ENCODE peak calls at places on chromosomes 4 and X, in four cellular contexts. D is SK-N-SH, U is osteoblast, V is fibroblast of lung. Y is an unnamed sample.
A peak's percentile ranks its signal among the peaks of the same experiment; 100 is the strongest.

GRCh38 chrX:54721424-54721823 is 76.6 kb downstream of the ITIH6 start:
- DNase-seq in D (no peak), V (no peak), U (peak; percentile 42), Y (no peak)

GRCh38 chrX:136170109-136170800 is 22.9 kb downstream of the FHL1 start:
- DNase-seq in D (no peak), U (no peak), V (peak; percentile 61), Y (no peak)

GRCh38 chr4:54662123-54662522 is 4.4 kb downstream of the KIT start:
- DNase-seq in D (no peak), U (no peak), V (no peak), Y (no peak)

GRCh38 chr4:6619116-6619465 is 21.4 kb upstream of the MRFAP1 start:
- DNase-seq in V (no peak), U (peak; percentile 57), D (no peak), Y (no peak)

GRCh38 chr4:56641494-56642051 is 39.5 kb downstream of the HOPX start:
- DNase-seq in D (no peak), U (peak; percentile 82), V (peak; percentile 89), Y (no peak)

GRCh38 chrX:71118032-71118984 is at the start of gene MED12:
- DNase-seq in U (no peak), V (peak; percentile 83), D (peak; percentile 88), Y (peak; percentile 74)

GRCh38 chrX:39409246-39409917 is 608.1 kb downstream of the MID1IP1 start:
- DNase-seq in V (no peak), U (no peak), D (no peak), Y (no peak)

GRCh38 chr4:8534129-8534528 is 46.1 kb upstream of the GPR78 start:
- DNase-seq in D (no peak), V (peak; percentile 15), U (peak; percentile 26), Y (no peak)

GRCh38 chr4:1711055-1711905 is 839 bp downstream of the SLBP start:
- DNase-seq in V (peak; percentile 55), U (peak; percentile 97), D (no peak), Y (no peak)

GRCh38 chr4:113436360-113436759 is 325.2 kb downstream of the CAMK2D start:
- DNase-seq in D (no peak), U (peak; percentile 66), V (peak; percentile 75), Y (no peak)

GRCh38 chr4:177862541-177863176 is 420.4 kb upstream of the AGA start:
- DNase-seq in V (no peak), D (no peak), U (no peak), Y (no peak)

GRCh38 chrX:97685753-97686152 is 802.0 kb downstream of the RPA4 start:
- DNase-seq in D (peak; percentile 41), U (peak; percentile 10), V (peak; percentile 47), Y (no peak)

DNA sequence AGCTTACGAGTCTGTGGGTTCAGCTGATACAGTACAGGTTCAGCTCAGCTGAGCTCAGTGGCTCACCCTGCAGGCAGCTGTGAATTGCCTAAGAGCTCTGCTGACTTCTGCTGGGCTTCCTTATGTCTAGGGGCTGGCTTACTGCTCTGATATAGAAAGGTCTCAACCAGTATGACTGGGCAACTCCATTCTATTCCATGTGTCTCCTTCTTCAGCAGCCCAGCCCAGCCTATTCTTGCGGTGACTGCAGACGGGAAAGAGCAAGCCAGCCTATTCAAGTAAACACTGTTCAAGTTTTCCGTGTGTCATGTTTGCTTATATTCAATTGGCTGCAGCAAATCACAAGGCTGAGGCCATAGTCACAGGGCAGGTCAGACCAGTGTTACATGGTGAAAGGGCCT is 615.4 kb upstream of the ZFP42 start:
- DNase-seq in D (no peak), V (peak; percentile 6), U (no peak), Y (no peak)
- TF ChIP-seq CTCF in D (peak; percentile 20), V (peak; percentile 11), U (peak; percentile 36), Y (no peak)

DNA sequence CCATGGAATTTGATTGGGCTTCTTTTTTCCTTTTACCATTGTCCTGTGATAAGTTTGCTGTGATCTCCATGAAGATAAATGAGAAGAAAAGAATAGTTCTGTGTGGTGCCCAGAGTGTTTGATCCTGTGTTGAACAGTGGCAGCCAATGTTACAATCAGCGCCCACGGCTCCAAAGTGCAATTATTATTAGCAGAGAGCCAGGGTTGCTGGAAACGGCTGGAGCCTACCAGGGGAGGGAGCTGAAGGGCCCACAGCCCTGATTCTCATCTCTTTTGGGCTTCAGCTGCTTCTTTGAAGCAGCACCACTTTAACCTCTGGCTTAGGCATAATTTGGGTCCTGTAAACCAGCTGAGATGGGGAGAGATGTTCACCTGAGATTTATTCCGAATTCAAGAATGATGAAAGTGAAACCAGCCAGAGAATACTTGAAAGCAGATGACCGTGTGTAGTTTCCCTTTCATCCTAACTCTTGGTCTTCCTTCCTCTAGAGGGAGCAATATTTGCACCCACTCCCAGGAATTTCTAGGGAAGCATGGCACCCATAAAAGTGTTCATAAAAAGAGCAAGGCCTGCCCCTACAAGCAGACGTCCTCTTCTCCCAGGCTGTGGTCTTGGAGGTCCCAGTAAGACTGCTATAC is 298.3 kb downstream of the EVC2 start:
- DNase-seq in V (no peak), D (no peak), U (no peak), Y (no peak)
- TF ChIP-seq CTCF in V (no peak), D (peak; percentile 32), U (no peak), Y (no peak)

DNA sequence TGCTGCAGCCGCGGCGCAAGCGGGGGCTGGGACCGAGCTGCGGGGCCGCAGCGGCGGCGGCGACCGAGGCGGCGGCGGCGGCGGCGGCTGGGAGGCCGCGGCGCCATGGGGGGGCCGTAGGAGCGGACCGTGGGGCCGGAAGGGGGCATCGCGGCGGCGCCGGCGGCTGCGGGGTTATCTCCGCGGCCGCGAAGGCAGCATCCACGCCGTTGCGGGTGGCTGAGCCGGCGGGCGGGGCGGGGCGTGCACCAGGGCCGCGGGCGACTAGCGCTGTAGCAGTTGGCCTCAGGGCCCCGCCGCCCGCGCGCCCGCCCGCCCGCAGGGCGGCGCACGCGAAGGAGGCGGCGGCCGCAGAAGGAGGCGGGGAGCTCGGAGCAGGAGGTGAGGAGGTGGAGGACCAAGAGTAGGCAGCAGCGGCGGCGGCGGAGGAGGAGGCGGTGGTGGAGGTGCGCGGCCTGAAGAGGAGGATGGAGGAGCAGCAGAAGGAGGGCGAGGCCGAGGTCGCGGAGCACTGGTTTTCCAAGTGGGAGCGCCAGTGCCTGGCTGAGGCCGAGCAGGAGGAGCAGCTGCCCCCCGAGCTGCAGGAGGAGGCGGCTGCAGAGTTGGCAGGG is 126.1 kb upstream of the CXorf66 start:
- DNase-seq in U (peak; percentile 75), D (peak; percentile 39), V (no peak), Y (peak; percentile 37)
- TF ChIP-seq CTCF in U (no peak), D (no peak), V (no peak), Y (no peak)

GRCh38 chrX:9604111-9604907 is 139.5 kb downstream of the TBL1X start:
- DNase-seq in U (no peak), D (no peak), V (no peak), Y (no peak)
- TF ChIP-seq CTCF in U (no peak), D (no peak), V (no peak), Y (no peak)

DNA sequence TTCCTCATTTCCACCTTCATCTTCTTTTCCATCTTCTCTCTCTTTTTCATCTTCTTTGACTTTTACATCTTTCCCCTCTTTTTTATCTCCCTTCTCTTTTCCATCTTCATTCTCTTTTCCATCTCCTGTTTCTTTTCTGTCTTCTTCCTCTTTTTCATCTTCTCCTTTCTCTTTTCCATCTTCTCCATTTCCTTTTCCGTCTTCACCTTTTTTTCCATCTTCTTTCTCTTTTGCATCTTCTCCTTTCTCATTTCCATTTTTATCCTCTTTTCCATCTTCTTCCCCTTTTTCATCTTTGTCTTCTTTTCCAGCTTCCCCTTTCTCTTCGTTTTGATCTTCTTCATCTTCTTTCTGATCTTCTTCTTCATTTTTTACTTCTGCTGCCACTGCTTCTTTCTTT is 87.0 kb downstream of the HMGN5 start:
- DNase-seq in V (no peak), U (no peak), D (no peak), Y (no peak)
- TF ChIP-seq CTCF in V (no peak), U (no peak), D (no peak), Y (no peak)

DNA sequence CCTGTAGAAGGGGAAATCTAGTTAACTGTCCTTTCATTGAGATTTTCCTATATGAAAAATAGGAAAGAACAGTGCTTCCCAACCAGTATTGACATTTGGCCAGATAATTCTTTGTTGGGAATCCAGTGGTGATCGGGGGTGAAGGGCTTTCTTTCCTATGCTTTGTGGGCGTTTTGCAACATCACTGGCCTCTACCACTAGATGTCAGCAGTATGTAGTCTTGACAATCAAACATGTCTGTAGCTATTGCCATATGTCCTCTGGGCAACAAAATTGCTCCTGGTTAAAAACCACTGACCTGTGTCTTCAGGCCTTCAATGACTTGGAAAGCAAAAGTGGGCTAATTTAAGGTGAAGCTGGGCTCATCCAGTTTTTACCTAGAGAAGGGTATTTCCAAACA is 658.5 kb downstream of the DACH2 start:
- DNase-seq in U (no peak), D (peak; percentile 12), V (peak; percentile 10), Y (no peak)
- TF ChIP-seq CTCF in U (peak; percentile 30), D (peak; percentile 51), V (no peak), Y (no peak)

DNA sequence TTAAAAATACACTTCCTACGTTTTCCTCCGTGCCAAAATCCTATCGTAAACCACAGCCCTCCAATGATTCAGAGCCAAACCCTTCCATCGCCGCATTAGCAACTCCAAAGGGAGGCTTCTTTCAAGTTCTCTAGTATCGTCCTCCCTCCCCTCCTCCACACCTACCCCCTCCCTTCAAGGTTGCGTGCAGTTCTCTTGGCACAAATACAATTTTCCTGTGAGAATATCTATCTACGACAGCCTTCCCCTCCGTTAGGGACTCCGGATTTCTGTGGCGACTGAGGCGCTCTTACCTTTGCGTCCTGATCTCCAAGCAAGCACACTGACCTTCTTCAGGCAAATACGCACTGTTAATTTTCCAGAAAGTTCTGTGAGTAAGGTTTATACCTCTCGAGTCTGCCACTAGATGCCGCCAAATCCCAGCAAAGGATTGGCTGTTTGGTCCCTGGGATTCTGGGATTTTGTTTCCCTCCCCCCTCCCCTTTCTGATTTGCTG is 1.2 kb upstream of the MORF4L2 start:
- DNase-seq in U (peak; percentile 72), V (peak; percentile 86), D (peak; percentile 55), Y (peak; percentile 66)
- TF ChIP-seq CTCF in U (peak; percentile 86), V (peak; percentile 72), D (peak; percentile 78), Y (peak; percentile 32)

Y was measured in mesothelial cell of epicardium.